ENCODE peak calls at places on chromosomes 11 and 22, in nine cellular contexts. B is mammary epithelial cell, W is heart left ventricle, A is Peyer's patch, F is AG04449, D is stomach, U is sigmoid colon, X is neural progenitor cell, V is neural crest cell. Z is an unnamed sample.

GRCh38 chr11:114026355-114026754 is 33.2 kb upstream of the ZBTB16 start:
- DNase-seq in B (no peak), W (no peak), A (no peak), F (no peak), D (no peak), U (no peak), X (peak), V (no peak), Z (no peak)

GRCh38 chr11:269146-269890 is 8.9 kb upstream of the NLRP6 start:
- DNase-seq in B (no peak), W (no peak), A (peak), F (no peak), D (no peak), U (no peak), X (no peak), V (no peak), Z (no peak)

GRCh38 chr11:69321877-69322350 is 28.0 kb downstream of the MYEOV start:
- DNase-seq in B (peak), W (no peak), A (peak), F (peak), D (no peak), U (peak), X (no peak), V (no peak), Z (no peak)

GRCh38 chr22:40599731-40600130 is 36.8 kb downstream of the MRTFA start:
- DNase-seq in B (no peak), W (no peak), A (no peak), F (no peak), D (no peak), U (no peak), X (no peak), V (no peak), Z (no peak)

GRCh38 chr22:43346521-43346929 is 3.4 kb upstream of the SCUBE1 start:
- DNase-seq in B (peak), W (peak), A (peak), F (no peak), D (peak), U (peak), X (peak), V (peak), Z (peak)

GRCh38 chr11:106202935-106203620 is 125.6 kb downstream of the AASDHPPT start:
- DNase-seq in B (no peak), W (no peak), A (no peak), F (no peak), D (no peak), U (no peak), X (no peak), V (no peak), Z (no peak)

GRCh38 chr22:50569041-50569459 is 6.3 kb upstream of the SYCE3 start:
- DNase-seq in B (no peak), W (no peak), A (peak), F (no peak), D (peak), U (peak), X (no peak), V (no peak), Z (no peak)

GRCh38 chr11:69667619-69668604 is 7.2 kb downstream of the LTO1 start:
- DNase-seq in B (no peak), W (no peak), A (peak), F (no peak), D (no peak), U (peak), X (no peak), V (no peak), Z (no peak)

GRCh38 chr11:58968251-58968711 is 29.0 kb downstream of the GLYATL1 start:
- DNase-seq in B (peak), W (no peak), A (no peak), F (no peak), D (peak), U (no peak), X (peak), V (no peak), Z (no peak)

GRCh38 chr11:71502871-71503435 is 24.1 kb upstream of the KRTAP5-7 start:
- DNase-seq in B (no peak), W (no peak), A (no peak), F (no peak), D (no peak), U (no peak), X (no peak), V (no peak), Z (no peak)

GRCh38 chr11:65063532-65063931 is 5.2 kb upstream of the NAALADL1 start:
- DNase-seq in B (no peak), W (no peak), A (no peak), F (no peak), D (no peak), U (no peak), X (no peak), V (no peak), Z (no peak)

GRCh38 chr11:12329169-12329568 is 48.2 kb upstream of the PARVA start:
- DNase-seq in B (no peak), W (no peak), A (no peak), F (no peak), D (no peak), U (no peak), X (no peak), V (no peak), Z (no peak)
- TF ChIP-seq CTCF in B (no peak), W (no peak), A (no peak), F (no peak), D (no peak), U (no peak), X (no peak), V (no peak), Z (no peak)

DNA sequence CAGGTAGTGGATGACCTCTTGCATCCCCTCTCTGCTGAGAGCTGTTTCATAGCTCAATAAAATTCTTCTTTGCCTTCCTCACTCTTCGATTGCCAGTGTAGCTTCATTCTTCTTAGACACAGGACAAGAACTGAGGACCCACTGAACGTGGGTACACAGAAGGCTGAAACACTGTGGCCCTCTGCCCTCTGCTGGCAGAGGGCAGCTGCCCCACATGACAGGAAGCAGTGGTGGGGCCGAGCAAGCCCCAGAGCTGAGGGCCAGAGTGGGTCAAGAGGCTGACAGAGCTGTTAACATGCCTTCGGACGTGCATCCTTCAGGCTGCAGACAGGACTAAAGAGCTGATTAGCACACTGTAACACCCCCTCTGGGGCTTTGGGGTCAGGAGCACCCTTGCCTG is 15.6 kb downstream of the SMC1B start:
- DNase-seq in B (no peak), W (no peak), A (no peak), F (no peak), D (no peak), U (no peak), X (peak), V (no peak), Z (no peak)
- TF ChIP-seq CTCF in B (no peak), W (no peak), A (peak), F (no peak), D (no peak), U (no peak), X (peak), V (no peak), Z (no peak)

DNA sequence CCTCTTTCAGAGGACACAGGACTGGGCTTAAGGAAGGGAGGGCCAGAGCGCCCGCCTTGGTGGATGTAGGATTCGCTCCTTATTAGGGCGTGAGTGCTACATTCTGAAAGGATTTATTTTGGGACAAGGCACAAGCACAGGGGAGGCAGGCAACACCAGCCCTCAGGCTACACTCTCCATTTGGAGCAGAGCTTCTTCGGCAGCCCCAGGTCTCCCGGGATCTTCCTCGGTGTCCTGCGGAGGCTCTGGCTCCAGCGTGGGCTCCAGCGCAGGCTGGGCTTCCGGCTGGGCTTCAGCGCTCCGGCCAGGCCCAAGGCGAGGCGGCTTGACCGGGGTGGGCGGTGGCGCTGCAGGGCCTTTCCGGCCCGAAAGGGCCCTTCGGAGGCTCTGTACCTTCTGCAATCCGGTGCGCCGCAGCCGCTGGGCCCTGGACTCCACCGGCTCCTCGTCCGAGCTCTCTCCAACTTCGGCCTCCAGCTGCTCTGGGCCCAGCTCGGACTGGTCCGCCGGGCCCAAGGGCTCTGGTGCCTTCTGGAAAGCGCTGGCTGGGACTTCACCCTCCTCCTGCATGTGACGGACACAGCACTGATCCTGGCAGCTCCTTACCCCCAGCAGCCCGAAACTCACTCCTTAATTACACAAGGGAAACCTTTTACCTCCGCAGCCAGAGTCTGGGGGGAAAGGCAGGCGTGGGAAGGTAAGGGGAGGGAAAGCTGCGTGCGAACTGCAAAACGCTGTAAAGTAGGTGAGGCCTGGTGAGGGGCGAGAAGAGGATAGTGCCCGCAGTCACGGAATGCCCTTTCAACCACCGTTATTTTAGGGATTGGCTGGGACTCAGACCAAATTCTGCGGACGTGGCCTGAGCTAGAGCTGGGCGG is 1.1 kb downstream of the CAVIN3 start:
- DNase-seq in B (peak), W (peak), A (peak), F (peak), D (peak), U (peak), X (peak), V (peak), Z (no peak)
- TF ChIP-seq CTCF in B (no peak), W (peak), A (no peak), F (no peak), D (no peak), U (no peak), X (peak), V (no peak), Z (no peak)

GRCh38 chr11:30128269-30128932 is 102.4 kb upstream of the FSHB start:
- DNase-seq in B (peak), W (no peak), A (no peak), F (no peak), D (no peak), U (no peak), X (peak), V (no peak), Z (no peak)
- TF ChIP-seq CTCF in B (peak), W (peak), A (no peak), F (peak), D (peak), U (peak), X (peak), V (peak), Z (peak)

GRCh38 chr22:37472418-37473006 is 13.7 kb downstream of the MFNG start:
- DNase-seq in B (no peak), W (no peak), A (peak), F (no peak), D (peak), U (no peak), X (peak), V (peak), Z (no peak)
- TF ChIP-seq CTCF in B (peak), W (peak), A (peak), F (peak), D (peak), U (no peak), X (peak), V (peak), Z (peak)

GRCh38 chr11:73931951-73932350 is 18.9 kb upstream of the DNAJB13 start:
- DNase-seq in B (no peak), W (no peak), A (no peak), F (no peak), D (no peak), U (no peak), X (no peak), V (no peak), Z (no peak)

GRCh38 chr11:73929388-73929787 is 21.4 kb upstream of the DNAJB13 start:
- DNase-seq in B (no peak), W (no peak), A (no peak), F (no peak), D (no peak), U (no peak), X (no peak), V (no peak), Z (no peak)

GRCh38 chr11:73931039-73931645 is 19.7 kb upstream of the DNAJB13 start:
- DNase-seq in B (peak), W (no peak), A (no peak), F (peak), D (peak), U (no peak), X (peak), V (peak), Z (no peak)
- TF ChIP-seq CTCF in B (peak), W (peak), A (peak), F (peak), D (no peak), U (peak), X (peak), V (peak), Z (peak)

DNA sequence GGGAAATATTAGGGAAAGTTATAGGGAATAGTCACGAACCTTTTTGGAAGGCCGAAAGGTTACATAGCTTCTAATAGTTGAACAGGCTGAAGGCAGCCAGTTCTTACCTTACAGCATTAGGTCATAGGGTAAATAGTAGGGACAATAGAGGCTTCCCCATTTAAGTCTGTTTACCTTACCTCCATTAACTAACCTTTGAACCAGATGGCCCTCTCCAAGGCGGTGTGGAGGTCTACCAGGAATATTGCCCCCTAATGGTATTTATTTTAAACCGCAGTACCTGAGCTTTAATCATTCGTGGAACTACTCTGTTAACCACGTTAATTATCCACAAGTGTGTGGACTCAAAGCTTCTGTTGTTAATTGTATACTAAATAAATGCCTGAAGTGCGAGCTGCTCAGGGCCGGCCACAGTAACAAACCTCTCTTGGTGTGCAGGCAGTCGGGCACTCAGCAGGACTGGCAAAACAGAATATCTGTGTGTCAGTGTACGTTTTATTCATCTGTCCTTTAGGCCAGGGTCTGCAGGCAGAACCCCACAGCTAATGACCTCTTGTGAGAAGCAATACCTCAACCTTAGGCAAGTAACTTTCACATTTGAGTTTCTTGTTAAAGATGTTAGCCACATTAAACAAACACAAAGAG is 81.7 kb downstream of the PRCP start:
- DNase-seq in B (no peak), W (no peak), A (no peak), F (no peak), D (no peak), U (no peak), X (no peak), V (no peak), Z (peak)
- TF ChIP-seq CTCF in B (no peak), W (no peak), A (no peak), F (no peak), D (no peak), U (no peak), X (peak), V (no peak), Z (peak)

DNA sequence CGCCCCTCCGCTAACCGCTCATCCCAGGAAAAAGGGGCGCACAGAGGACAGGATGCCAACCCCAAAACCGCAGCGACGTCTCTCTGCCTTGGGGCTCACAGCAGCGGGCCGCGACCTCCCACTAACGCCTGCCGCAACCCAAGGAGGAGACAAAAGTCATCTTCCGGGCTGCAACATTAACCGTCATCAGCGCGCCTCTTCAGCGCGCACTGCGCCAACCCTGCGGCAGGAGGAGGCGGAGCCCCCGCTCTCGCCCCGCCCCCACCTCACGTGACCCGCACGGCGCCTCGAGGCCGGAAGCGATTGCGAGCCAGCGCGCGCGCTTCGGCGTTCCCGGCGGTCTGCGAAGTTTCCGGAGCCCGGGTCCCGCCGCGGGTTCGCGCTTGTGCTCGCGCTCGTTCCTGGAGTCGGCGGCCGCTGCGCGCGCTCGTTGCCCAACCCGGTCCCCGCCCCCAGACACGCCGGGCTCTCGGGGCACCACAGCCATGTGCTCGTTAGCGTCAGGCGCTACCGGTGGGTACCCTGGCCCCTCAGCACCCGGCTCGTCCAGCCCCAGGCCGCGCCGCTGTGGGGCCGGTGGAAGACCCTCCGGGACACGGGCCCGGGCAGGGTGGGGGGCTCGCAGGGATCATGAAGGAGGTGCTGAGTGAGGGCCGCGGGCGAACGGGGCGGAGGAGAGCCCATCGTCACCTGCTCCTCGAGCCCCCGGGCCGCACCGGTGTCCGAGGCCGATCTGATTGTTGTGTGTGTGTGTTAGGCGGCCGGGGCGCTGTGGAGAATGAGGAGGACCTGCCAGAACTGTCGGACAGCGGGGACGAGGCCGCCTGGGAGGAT is at the start of gene PRMT3:
- DNase-seq in B (peak), W (peak), A (peak), F (peak), D (peak), U (peak), X (peak), V (peak), Z (peak)
- TF ChIP-seq CTCF in B (no peak), W (peak), A (peak), F (no peak), D (peak), U (peak), X (no peak), V (peak), Z (peak)

DNA sequence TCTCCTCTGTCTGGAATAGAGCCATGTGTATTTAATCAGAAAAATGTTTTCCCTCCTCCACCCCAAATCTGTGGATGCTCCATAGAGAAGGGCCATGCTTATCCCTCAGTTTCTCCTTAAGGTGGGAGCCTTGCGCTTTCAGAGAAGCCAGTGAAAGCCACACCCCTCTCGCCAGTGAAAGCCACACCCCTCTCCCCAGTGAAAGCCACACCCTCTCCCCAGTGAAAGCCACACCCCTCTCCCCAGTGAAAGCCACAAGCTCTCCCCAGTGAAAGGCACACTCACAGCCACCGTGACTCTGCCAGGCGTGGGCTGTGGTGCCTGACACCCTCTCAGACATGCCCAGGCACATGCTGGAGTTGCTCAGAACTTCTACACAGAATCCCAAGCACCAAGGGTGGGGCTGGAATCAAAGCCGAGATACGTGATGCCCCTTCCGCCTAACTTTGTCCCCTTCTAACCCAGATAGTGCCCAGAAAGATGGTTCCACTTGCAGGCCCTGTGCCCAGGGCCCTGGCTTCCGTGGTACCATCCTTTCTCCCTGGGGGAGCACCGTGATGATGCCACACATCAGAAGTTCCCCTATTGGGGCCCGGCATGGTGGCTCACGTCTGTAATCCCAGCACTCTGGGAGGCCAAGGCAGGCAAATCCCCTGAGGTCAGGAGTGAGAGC is 16.5 kb upstream of the PRR5 start:
- DNase-seq in B (peak), W (no peak), A (peak), F (no peak), D (peak), U (no peak), X (peak), V (peak), Z (no peak)
- TF ChIP-seq CTCF in B (no peak), W (no peak), A (no peak), F (no peak), D (no peak), U (no peak), X (no peak), V (no peak), Z (no peak)

Z was measured in progenitor cell of endocrine pancreas.